ENCODE peak calls at places on chromosome 21, in four cellular contexts. N, B, L and T are unnamed samples. For H3K9me3, the result is how much of the 10 kb centered on the place peaks cover.

GRCh38 chr21:34887729-34888568 is 161.2 kb downstream of the RUNX1 start:
- DNase-seq in N (peak), B (peak), L (peak), T (peak)

GRCh38 chr21:35475768-35476167 is 426.7 kb upstream of the RUNX1 start:
- DNase-seq in N (no peak), B (no peak), L (no peak), T (no peak)

GRCh38 chr21:16709866-16710550 is 802.8 kb upstream of the CXADR start:
- DNase-seq in N (no peak), B (no peak), L (no peak), T (no peak)

GRCh38 chr21:16133248-16133647 is 403.5 kb downstream of the USP25 start:
- DNase-seq in N (no peak), B (no peak), L (no peak), T (no peak)

GRCh38 chr21:35333831-35334593 is 284.9 kb upstream of the RUNX1 start:
- DNase-seq in N (no peak), B (peak), L (no peak), T (no peak)

GRCh38 chr21:35829014-35829525 is 231.3 kb downstream of the SETD4 start:
- DNase-seq in N (no peak), B (no peak), L (no peak), T (no peak)

GRCh38 chr21:41466024-41466820 is 40.2 kb downstream of the MX1 start:
- DNase-seq in N (no peak), B (no peak), L (no peak), T (no peak)

GRCh38 chr21:41429925-41430491 is 4.0 kb downstream of the MX1 start:
- DNase-seq in N (no peak), B (no peak), L (no peak), T (no peak)

GRCh38 chr21:17387030-17387617 is 125.7 kb upstream of the CXADR start:
- DNase-seq in N (peak), B (no peak), L (no peak), T (peak)

GRCh38 chr21:45998871-45999580 is 17.5 kb downstream of the COL6A1 start:
- DNase-seq in N (no peak), B (no peak), L (no peak), T (no peak)

GRCh38 chr21:14487490-14488432 is 58.4 kb downstream of the SAMSN1 start:
- DNase-seq in N (no peak), B (no peak), L (no peak), T (no peak)

GRCh38 chr21:35375115-35375514 is 326.0 kb upstream of the RUNX1 start:
- DNase-seq in N (no peak), B (no peak), L (no peak), T (no peak)

GRCh38 chr21:33578959-33579542 is 9.4 kb downstream of the DONSON start:
- DNase-seq in N (no peak), B (no peak), L (no peak), T (no peak)

GRCh38 chr21:41121785-41122415 is 46.1 kb upstream of the BACE2 start:
- DNase-seq in N (peak), B (peak), L (no peak), T (no peak)

DNA sequence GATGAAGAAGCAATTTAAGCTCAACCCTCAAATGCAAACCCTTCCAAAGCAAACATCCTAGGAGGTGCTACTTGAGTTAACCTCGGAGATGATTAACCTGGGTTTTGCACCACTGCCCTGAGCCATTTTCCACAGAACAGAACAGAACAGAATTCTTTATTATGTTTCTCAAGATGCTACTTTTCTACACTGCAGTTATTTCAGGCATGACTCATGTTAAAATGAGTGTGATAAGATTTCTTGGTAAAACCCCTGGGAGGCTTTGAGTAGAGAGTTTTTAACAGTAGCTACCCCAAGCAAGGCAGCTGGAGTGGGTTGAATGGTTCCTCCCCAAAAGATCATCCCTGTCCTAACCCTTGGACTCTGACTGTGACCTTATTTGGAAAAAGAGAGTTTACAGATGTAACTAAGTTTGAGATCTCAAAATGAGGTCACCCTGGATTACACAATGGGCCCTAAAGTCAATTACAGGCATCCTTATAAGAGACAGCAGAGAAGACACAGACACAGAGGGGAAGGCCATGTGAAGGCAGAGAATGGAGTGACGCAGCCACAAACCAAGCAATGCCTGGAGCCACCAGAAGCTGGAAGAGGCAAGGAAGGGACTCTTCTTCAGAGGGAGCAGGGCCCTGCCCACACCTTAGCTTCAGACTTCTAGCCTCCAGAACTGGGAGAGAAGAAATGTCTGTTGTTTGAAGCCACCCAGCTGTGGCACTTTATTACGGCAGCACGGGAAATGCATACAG is 153.4 kb downstream of the ETS2 start:
- DNase-seq in N (no peak), B (no peak), L (no peak), T (no peak)
- H3K9me3 ChIP-seq in N (under half), B (under half), L (under half), T (under half)

GRCh38 chr21:26142363-26142762 is 28.2 kb downstream of the APP start:
- DNase-seq in N (no peak), B (no peak), L (no peak), T (no peak)
- H3K9me3 ChIP-seq in N (under half), B (under half), L (under half), T (under half)

DNA sequence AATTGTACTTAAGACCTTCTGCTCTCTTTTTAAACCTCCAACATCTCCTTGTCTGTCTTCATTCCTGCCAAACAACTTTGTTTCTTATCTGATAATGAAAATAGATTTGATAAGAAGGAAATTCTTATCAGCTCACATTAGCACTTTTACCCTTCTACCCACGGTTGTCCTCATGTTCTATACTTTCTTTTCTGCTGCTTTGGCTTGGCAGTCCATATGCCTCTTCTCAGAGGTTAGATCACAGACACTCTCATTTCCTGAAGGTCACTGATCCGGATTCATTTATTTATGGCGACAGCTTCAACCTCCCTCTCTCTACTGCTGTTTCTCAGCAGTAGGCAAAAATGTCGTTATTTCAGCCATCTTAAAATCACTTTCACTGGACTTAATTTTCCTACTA is 2015.8 kb downstream of the NCAM2 start:
- DNase-seq in N (no peak), B (no peak), L (no peak), T (no peak)
- H3K9me3 ChIP-seq in N (under half), B (under half), L (under half), T (under half)

DNA sequence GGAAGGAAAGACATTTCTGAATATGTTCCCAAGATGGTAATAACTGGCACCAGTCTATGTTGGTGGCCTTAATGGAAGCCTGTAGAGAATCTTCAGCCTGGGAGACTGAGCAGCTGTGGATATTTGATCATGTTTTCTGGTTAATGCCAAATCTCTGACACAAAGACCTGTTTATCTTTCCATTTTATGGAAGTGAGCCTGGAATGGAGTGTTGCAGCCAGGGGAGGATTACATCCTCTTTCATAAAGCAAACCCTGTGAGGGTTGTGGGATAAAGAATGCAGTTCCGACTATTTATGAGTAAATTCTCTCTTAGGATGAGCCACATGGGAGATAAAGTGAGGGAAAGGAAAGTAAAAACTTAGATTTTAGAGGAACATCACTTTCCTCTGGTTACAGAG is 144.1 kb downstream of the PCP4 start:
- DNase-seq in N (no peak), B (no peak), L (no peak), T (no peak)
- H3K9me3 ChIP-seq in N (under half), B (under half), L (under half), T (under half)

GRCh38 chr21:23155281-23155680 is 2157.1 kb downstream of the NCAM2 start:
- DNase-seq in N (no peak), B (no peak), L (no peak), T (no peak)
- H3K9me3 ChIP-seq in N (under half), B (under half), L (under half), T (under half)

DNA sequence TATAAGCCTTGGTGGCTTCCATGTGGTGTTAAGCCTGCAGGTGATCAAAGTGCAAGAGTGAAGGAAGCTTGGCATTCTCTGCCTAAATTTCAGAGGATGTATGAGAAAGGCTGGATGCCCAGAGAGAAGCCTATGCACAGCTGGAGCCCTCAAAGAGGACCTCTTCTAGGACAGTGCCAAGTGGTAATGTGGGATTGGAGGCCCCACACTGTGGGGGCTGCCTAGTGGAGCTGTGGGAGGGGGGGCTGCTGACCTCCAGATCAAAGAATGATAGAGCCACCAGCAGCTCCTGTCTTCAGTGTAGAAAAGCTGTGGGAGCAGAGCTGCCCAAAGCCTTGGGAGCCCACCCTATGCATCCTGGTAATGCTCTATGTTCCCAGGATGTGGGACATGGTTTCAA is 1512.7 kb upstream of the TPTE start:
- DNase-seq in N (no peak), B (no peak), L (no peak), T (no peak)
- H3K9me3 ChIP-seq in N (under half), B (under half), L (under half), T (under half)

DNA sequence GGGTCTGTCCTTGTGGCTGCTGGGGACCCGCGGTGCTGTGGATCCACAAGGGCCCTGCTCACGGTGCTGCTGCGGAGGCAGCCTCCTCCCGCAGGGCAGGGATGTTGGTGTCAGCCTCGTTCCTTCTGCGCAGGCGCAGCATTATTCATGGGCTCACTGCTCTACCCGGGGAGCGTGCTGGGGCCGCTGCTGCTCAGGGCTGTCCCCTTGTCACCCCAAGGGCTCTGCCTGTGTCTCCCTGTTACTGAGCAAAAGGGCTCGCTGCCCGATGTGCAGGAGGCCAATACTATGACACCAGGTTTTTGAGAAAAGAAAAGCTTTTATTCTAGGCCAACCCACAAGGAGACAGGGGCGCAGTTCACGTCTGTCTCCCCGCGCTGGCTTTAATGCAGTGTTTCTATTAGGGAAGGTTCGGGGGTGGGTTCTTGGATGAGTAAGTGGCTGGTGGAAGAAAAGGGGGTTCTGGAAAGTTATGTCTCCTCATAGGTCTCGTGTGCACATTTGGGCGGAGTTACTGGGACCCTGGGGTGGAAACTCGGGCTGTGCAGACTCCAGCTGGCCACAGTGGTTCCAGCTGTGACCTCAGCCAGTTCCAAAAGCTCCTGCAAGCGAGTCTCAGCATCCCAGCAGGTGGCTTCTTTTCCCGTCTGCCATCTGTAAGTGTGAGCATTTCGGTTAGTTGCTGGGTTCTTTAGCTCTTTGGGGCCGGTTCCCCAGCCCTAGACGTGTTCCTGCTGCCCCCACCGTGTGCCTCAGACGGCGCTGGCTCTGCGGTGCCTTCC is 40.8 kb upstream of the LRRC3 start:
- DNase-seq in N (no peak), B (peak), L (no peak), T (no peak)
- H3K9me3 ChIP-seq in N (under half), B (under half), L (under half), T (under half)